ENCODE peak calls at places on chromosomes 1 and 21, in six cellular contexts. H, O, T, F, Y and M are unnamed samples. For H3K9me3 and H3K27me3, the result is how much of the 10 kb centered on the place peaks cover.

GRCh38 chr21:33543505-33544129 is 779 bp downstream of the SON start:
- DNase-seq in H (peak), O (no peak), T (no peak), F (no peak), Y (peak), M (no peak)

GRCh38 chr1:1470626-1471388 is 758 bp upstream of the ATAD3B start:
- DNase-seq in H (no peak), O (peak), T (no peak), F (peak), Y (no peak), M (peak)

GRCh38 chr1:172545349-172546004 is 12.5 kb downstream of the SUCO start:
- DNase-seq in H (no peak), O (no peak), T (no peak), F (no peak), Y (no peak), M (no peak)

GRCh38 chr1:1319646-1319941 is 4.9 kb downstream of the INTS11 start:
- DNase-seq in H (no peak), O (no peak), T (no peak), F (no peak), Y (no peak), M (no peak)

GRCh38 chr1:196861429-196861828 is 26.4 kb upstream of the CFHR4 start:
- DNase-seq in H (no peak), O (no peak), T (no peak), F (no peak), Y (peak), M (no peak)

GRCh38 chr1:116382857-116383256 is 9.8 kb downstream of the ATP1A1 start:
- DNase-seq in H (no peak), O (no peak), T (no peak), F (peak), Y (no peak), M (no peak)

GRCh38 chr1:164772635-164773034 is 213.7 kb downstream of the PBX1 start:
- DNase-seq in H (peak), O (no peak), T (no peak), F (peak), Y (peak), M (peak)

GRCh38 chr1:63082754-63083153 is 239.6 kb upstream of the FOXD3 start:
- DNase-seq in H (no peak), O (no peak), T (no peak), F (no peak), Y (no peak), M (peak)

GRCh38 chr1:20137055-20137454 is 2.1 kb upstream of the PLA2G2F start:
- DNase-seq in H (peak), O (no peak), T (no peak), F (no peak), Y (no peak), M (no peak)

GRCh38 chr1:27475707-27476106 is 14.3 kb downstream of the WASF2 start:
- DNase-seq in H (no peak), O (no peak), T (no peak), F (no peak), Y (no peak), M (no peak)

GRCh38 chr21:36065497-36066036 is 4.3 kb upstream of the CBR1 start:
- DNase-seq in H (no peak), O (no peak), T (no peak), F (no peak), Y (peak), M (peak)

GRCh38 chr1:66436378-66437135 is 97.4 kb upstream of the SGIP1 start:
- DNase-seq in H (no peak), O (peak), T (peak), F (no peak), Y (peak), M (no peak)

GRCh38 chr1:77316006-77316405 is 34.2 kb downstream of the AK5 start:
- DNase-seq in H (no peak), O (no peak), T (no peak), F (no peak), Y (peak), M (no peak)

GRCh38 chr1:27306892-27307850 is 14.8 kb upstream of the TMEM222 start:
- DNase-seq in H (no peak), O (no peak), T (no peak), F (no peak), Y (no peak), M (no peak)

GRCh38 chr1:38285807-38286530 is 239.4 kb upstream of the POU3F1 start:
- DNase-seq in H (no peak), O (no peak), T (no peak), F (no peak), Y (no peak), M (no peak)
- H3K9me3 ChIP-seq in H (under half), O (under half), T (under half), F (under half), Y (under half), M (under half)

GRCh38 chr1:231463541-231463940 is 41.5 kb upstream of the EGLN1 start:
- DNase-seq in H (no peak), O (no peak), T (no peak), F (no peak), Y (no peak), M (no peak)
- H3K27me3 ChIP-seq in H (under half), O (under half), T (under half), F (under half), Y (under half), M (under half)

GRCh38 chr1:179476484-179476883 is 99.3 kb downstream of the NPHS2 start:
- DNase-seq in H (no peak), O (no peak), T (no peak), F (no peak), Y (no peak), M (no peak)
- H3K9me3 ChIP-seq in H (under half), O (under half), T (under half), F (under half), Y (under half), M (under half)

DNA sequence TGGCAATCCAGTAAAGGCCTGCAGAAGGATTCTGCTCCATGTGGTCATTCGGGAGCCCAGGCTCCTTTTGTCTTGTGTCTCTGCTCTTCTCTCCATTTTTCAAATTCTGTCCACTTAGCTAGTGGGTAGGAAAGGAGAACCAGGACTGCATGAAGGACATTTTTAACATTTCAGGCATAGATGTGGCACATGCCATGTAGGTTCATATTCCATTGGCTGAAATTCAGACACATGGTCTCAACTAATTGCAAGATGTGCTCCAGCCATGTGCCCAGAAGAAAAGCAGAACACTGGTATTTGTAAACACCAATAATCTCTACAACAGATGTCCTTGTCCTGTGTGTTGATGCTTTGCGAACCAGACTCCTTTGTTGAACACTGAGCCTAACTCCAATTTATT is 85.2 kb upstream of the WLS start:
- DNase-seq in H (no peak), O (no peak), T (no peak), F (no peak), Y (no peak), M (no peak)
- H3K27me3 ChIP-seq in H (under half), O (under half), T (under half), F (under half), Y (under half), M (under half)

GRCh38 chr1:3536796-3537195 is 74.5 kb downstream of the MEGF6 start:
- DNase-seq in H (no peak), O (no peak), T (no peak), F (no peak), Y (no peak), M (no peak)
- H3K9me3 ChIP-seq in H (under half), O (under half), T (under half), F (under half), Y (under half), M (under half)

DNA sequence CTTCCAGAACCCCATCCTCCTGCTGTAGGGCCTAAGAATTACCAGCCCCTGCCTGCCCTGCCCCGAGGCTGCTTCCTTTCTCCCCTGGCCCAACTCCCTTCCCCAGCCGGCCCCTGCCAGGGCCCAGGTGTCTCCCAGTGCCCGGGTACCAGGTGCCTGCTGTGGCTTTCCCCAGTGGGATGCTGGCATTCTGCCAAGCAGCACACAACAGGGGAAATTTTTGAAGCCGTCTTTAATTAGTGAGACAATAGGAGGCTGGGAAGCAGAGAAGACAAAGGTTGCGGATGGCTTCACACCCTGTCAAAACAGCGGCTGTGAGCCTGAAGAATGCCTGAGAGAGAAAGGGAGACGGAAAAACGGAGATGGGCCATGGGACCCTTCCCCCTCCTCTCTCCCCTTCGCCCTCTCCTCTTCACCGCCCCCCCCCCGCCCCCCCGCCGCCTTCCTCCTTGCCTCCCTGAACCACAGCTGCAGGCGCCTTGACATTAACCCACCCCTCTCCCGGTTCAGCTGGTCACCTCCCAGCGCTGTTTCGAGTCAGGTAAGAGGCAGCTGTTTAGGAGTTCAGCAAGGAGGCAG is 33.6 kb downstream of the LRRN2 start:
- DNase-seq in H (no peak), O (no peak), T (no peak), F (no peak), Y (no peak), M (no peak)
- H3K27me3 ChIP-seq in H (under half), O (under half), T (under half), F (under half), Y (half or more), M (under half)

DNA sequence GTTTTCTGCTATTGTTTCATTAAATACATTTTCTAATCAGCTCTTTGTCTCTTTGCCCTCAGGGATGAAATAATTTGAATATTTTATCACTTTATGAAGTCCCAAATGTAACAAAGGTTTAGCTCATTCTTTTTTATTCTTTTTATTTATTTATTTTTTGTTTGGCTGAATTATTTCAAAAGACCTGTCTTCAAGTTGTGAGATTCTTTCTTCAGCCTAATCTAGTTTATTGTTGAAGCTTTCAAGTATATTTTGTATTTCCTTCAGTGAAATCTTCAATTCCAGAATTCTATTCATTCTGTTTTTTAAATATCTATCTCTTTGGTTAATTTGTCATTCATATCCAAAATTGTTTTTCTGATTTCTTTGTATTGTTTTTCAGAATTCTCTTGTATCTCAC is 10.8 kb downstream of the LY9 start:
- DNase-seq in H (no peak), O (no peak), T (no peak), F (no peak), Y (no peak), M (no peak)
- H3K9me3 ChIP-seq in H (under half), O (under half), T (under half), F (under half), Y (under half), M (under half)

GRCh38 chr21:44890961-44891541 is 17.6 kb upstream of the PTTG1IP start:
- DNase-seq in H (no peak), O (no peak), T (no peak), F (no peak), Y (no peak), M (no peak)
- H3K27me3 ChIP-seq in H (under half), O (under half), T (under half), F (under half), Y (under half), M (under half)